ENCODE peak calls at places on chromosomes 1 and 21, in six cellular contexts. One of them, this sample, is unnamed.

GRCh38 chr21:38293765-38294164 is 37.0 kb downstream of the KCNJ15 start:
- DNase-seq in endothelial cell of umbilical vein: no peak
- DNase-seq in head of caudate nucleus: no peak
- DNase-seq in frontal cortex: no peak
- DNase-seq in HTR-8/SVneo: no peak
- DNase-seq in NCI-H748 treated with DMSO at 0.1 percent for 48 hours: no peak
- DNase-seq in this sample: no peak

GRCh38 chr1:156689960-156690672 is 12.9 kb upstream of the NES start:
- DNase-seq in frontal cortex: no peak
- DNase-seq in HTR-8/SVneo: no peak
- DNase-seq in endothelial cell of umbilical vein: peak; percentile 58
- DNase-seq in NCI-H748 treated with DMSO at 0.1 percent for 48 hours: no peak
- DNase-seq in head of caudate nucleus: no peak
- DNase-seq in this sample: no peak

GRCh38 chr21:21268061-21268471 is 269.9 kb downstream of the NCAM2 start:
- DNase-seq in head of caudate nucleus: no peak
- DNase-seq in frontal cortex: no peak
- DNase-seq in NCI-H748 treated with DMSO at 0.1 percent for 48 hours: no peak
- DNase-seq in HTR-8/SVneo: no peak
- DNase-seq in endothelial cell of umbilical vein: no peak
- DNase-seq in this sample: no peak

GRCh38 chr1:10753279-10753678 is 43.2 kb downstream of the CASZ1 start:
- DNase-seq in head of caudate nucleus: no peak
- DNase-seq in frontal cortex: no peak
- DNase-seq in NCI-H748 treated with DMSO at 0.1 percent for 48 hours: no peak
- DNase-seq in endothelial cell of umbilical vein: no peak
- DNase-seq in HTR-8/SVneo: peak; percentile 17
- DNase-seq in this sample: no peak

GRCh38 chr1:212774584-212774983 is 17.0 kb downstream of the NSL1 start:
- DNase-seq in frontal cortex: no peak
- DNase-seq in HTR-8/SVneo: no peak
- DNase-seq in NCI-H748 treated with DMSO at 0.1 percent for 48 hours: no peak
- DNase-seq in head of caudate nucleus: no peak
- DNase-seq in endothelial cell of umbilical vein: peak; percentile 37
- DNase-seq in this sample: no peak

GRCh38 chr1:2816786-2817185 is 15.3 kb upstream of the TTC34 start:
- DNase-seq in head of caudate nucleus: no peak
- DNase-seq in NCI-H748 treated with DMSO at 0.1 percent for 48 hours: no peak
- DNase-seq in HTR-8/SVneo: no peak
- DNase-seq in endothelial cell of umbilical vein: no peak
- DNase-seq in frontal cortex: no peak
- DNase-seq in this sample: no peak

GRCh38 chr1:202599669-202600431 is 110.4 kb downstream of the SYT2 start:
- DNase-seq in endothelial cell of umbilical vein: peak; percentile 72
- DNase-seq in frontal cortex: peak; percentile 74
- DNase-seq in head of caudate nucleus: peak; percentile 77
- DNase-seq in HTR-8/SVneo: peak; percentile 85
- DNase-seq in NCI-H748 treated with DMSO at 0.1 percent for 48 hours: no peak
- DNase-seq in this sample: peak; percentile 50

GRCh38 chr1:185786524-185786923 is 52.3 kb downstream of the HMCN1 start:
- DNase-seq in endothelial cell of umbilical vein: no peak
- DNase-seq in HTR-8/SVneo: no peak
- DNase-seq in NCI-H748 treated with DMSO at 0.1 percent for 48 hours: no peak
- DNase-seq in head of caudate nucleus: no peak
- DNase-seq in frontal cortex: no peak
- DNase-seq in this sample: no peak

GRCh38 chr1:30990594-30990993 is 74.9 kb downstream of the PUM1 start:
- DNase-seq in HTR-8/SVneo: no peak
- DNase-seq in frontal cortex: no peak
- DNase-seq in endothelial cell of umbilical vein: no peak
- DNase-seq in head of caudate nucleus: no peak
- DNase-seq in NCI-H748 treated with DMSO at 0.1 percent for 48 hours: no peak
- DNase-seq in this sample: no peak

GRCh38 chr1:220880726-220881506 is 1.7 kb downstream of the HLX start:
- DNase-seq in NCI-H748 treated with DMSO at 0.1 percent for 48 hours: no peak
- DNase-seq in endothelial cell of umbilical vein: no peak
- DNase-seq in HTR-8/SVneo: peak; percentile 75
- DNase-seq in head of caudate nucleus: no peak
- DNase-seq in frontal cortex: peak; percentile 42
- DNase-seq in this sample: no peak

This sample was measured in pulmonary artery endothelial cell.